ENCODE peak calls at places on chromosomes 13 and 19, in four cellular contexts. P is H1, M is K562, C is HepG2. O is an unnamed sample.

GRCh38 chr13:84211048-84211447 is 328.8 kb upstream of the SLITRK1 start:
- DNase-seq in C (no peak), M (no peak), P (no peak), O (no peak)

GRCh38 chr19:11242864-11243797 is 3.7 kb downstream of the ANGPTL8 start:
- DNase-seq in C (peak; percentile 61), M (peak; percentile 99), P (peak; percentile 70), O (peak; percentile 77)

GRCh38 chr13:114065926-114066774 is 66.3 kb downstream of the RASA3 start:
- DNase-seq in M (no peak), C (no peak), P (no peak), O (no peak)

GRCh38 chr19:49588370-49589122 is 2.4 kb upstream of the PRR12 start:
- DNase-seq in M (no peak), P (no peak), C (no peak), O (no peak)

GRCh38 chr13:25423831-25424230 is 52.1 kb downstream of the ATP8A2 start:
- DNase-seq in C (no peak), P (no peak), M (no peak), O (no peak)

GRCh38 chr13:30882996-30883766 is 22.9 kb upstream of the MEDAG start:
- DNase-seq in M (no peak), P (no peak), C (no peak), O (no peak)

GRCh38 chr19:51521357-51521756 is 10.1 kb downstream of the SIGLEC6 start:
- DNase-seq in M (no peak), C (no peak), P (no peak), O (no peak)

GRCh38 chr19:43662487-43662886 is 7.5 kb downstream of the PLAUR start:
- DNase-seq in C (peak; percentile 41), M (no peak), P (no peak), O (no peak)

GRCh38 chr13:40306817-40307216 is 359.6 kb downstream of the FOXO1 start:
- DNase-seq in C (no peak), P (no peak), M (no peak), O (no peak)

GRCh38 chr13:106846571-106846970 is 278.6 kb upstream of the ARGLU1 start:
- DNase-seq in M (no peak), C (no peak), P (no peak), O (no peak)

GRCh38 chr13:24159921-24160324 is 597 bp upstream of the SPATA13 start:
- DNase-seq in C (no peak), P (no peak), M (no peak), O (no peak)

GRCh38 chr13:90793261-90793785 is 554.2 kb upstream of the MIR17HG start:
- DNase-seq in P (no peak), C (no peak), M (no peak), O (no peak)

GRCh38 chr19:42471554-42472249 is 29.0 kb upstream of the CXCL17 start:
- DNase-seq in C (no peak), P (no peak), M (no peak), O (peak; percentile 5)

GRCh38 chr13:61695147-61695546 is 279.5 kb upstream of the PCDH20 start:
- DNase-seq in M (no peak), C (no peak), P (no peak), O (no peak)
- TF ChIP-seq MAFK in M (no peak), C (no peak), P (no peak), O (no peak)

GRCh38 chr13:74129500-74130144 is 4.6 kb downstream of the KLF12 start:
- DNase-seq in P (no peak), C (no peak), M (peak; percentile 5), O (no peak)
- H3K9ac ChIP-seq in P (no peak overlapping the region), C (no peak overlapping the region), M (no peak overlapping the region), O (peak overlapping the region; percentile 32)

GRCh38 chr19:46491975-46492682 is 3.5 kb downstream of the PNMA8B start:
- DNase-seq in C (no peak), M (no peak), P (no peak), O (no peak)
- TF ChIP-seq MAFK in C (no peak), M (no peak), P (no peak), O (no peak)

GRCh38 chr19:4580021-4580901 is 20.8 kb upstream of the SEMA6B start:
- DNase-seq in P (no peak), C (no peak), M (peak; percentile 70), O (no peak)
- H3K9ac ChIP-seq in P (peak overlapping the region; percentile 67), C (peak overlapping the region; percentile 76), M (no peak overlapping the region), O (no peak overlapping the region)

GRCh38 chr13:97188207-97188606 is 33.9 kb upstream of the MBNL2 start:
- DNase-seq in M (no peak), C (no peak), P (no peak), O (no peak)
- TF ChIP-seq MAFK in M (no peak), C (no peak), P (no peak), O (no peak)

DNA sequence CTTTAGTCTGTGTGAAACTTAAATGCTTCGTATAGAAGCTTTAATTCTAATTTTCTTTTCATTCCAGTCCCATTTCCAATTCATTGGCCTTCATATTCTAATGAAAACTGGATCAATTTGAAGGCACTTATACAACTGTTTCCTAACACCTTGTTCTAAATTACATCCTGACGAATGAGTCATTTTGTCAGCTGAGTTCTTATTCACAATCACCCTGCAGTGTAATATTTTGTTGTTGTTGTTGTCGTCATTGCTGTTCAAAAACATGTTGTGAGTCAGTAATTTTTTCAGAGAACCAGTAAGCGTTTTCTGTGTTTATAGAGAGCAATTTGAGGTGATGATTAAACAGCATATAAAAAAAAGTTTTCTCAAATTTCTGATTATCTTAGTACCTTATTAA is 290.0 kb downstream of the PCDH9 start:
- DNase-seq in C (no peak), M (no peak), P (no peak), O (no peak)
- H3K9ac ChIP-seq in C (no peak overlapping the region), M (no peak overlapping the region), P (no peak overlapping the region), O (no peak overlapping the region)

O was measured in IMR-90.